ENCODE peak calls at places on chromosome 15, in seven cellular contexts. One of them, this sample, is unnamed.

GRCh38 chr15:70034596-70034995 is 63.1 kb downstream of the TLE3 start:
- DNase-seq in AG08396: no peak
- DNase-seq in epithelial cell of esophagus: no peak
- DNase-seq in HuH-7: no peak
- DNase-seq in stimulated activated CD4-positive, alpha-beta T cell treated with anti-CD3 and anti-CD28 coated beads, Interleukin-2, amount 100 ng/mL, for 48 hours: no peak
- DNase-seq in GM18507: no peak
- DNase-seq in foreskin fibroblast: no peak
- DNase-seq in this sample: no peak

GRCh38 chr15:65394936-65395335 is 17.1 kb upstream of the IGDCC3 start:
- DNase-seq in AG08396: no peak
- DNase-seq in foreskin fibroblast: no peak
- DNase-seq in HuH-7: no peak
- DNase-seq in epithelial cell of esophagus: no peak
- DNase-seq in stimulated activated CD4-positive, alpha-beta T cell treated with anti-CD3 and anti-CD28 coated beads, Interleukin-2, amount 100 ng/mL, for 48 hours: no peak
- DNase-seq in GM18507: no peak
- DNase-seq in this sample: no peak

GRCh38 chr15:57751177-57751800 is 44.8 kb downstream of the POLR2M start:
- DNase-seq in epithelial cell of esophagus: peak
- DNase-seq in HuH-7: no peak
- DNase-seq in stimulated activated CD4-positive, alpha-beta T cell treated with anti-CD3 and anti-CD28 coated beads, Interleukin-2, amount 100 ng/mL, for 48 hours: no peak
- DNase-seq in foreskin fibroblast: peak
- DNase-seq in AG08396: peak
- DNase-seq in GM18507: no peak
- DNase-seq in this sample: no peak

GRCh38 chr15:64902863-64903262 is 8.8 kb upstream of the ANKDD1A start:
- DNase-seq in foreskin fibroblast: no peak
- DNase-seq in epithelial cell of esophagus: no peak
- DNase-seq in stimulated activated CD4-positive, alpha-beta T cell treated with anti-CD3 and anti-CD28 coated beads, Interleukin-2, amount 100 ng/mL, for 48 hours: no peak
- DNase-seq in GM18507: no peak
- DNase-seq in AG08396: no peak
- DNase-seq in HuH-7: no peak
- DNase-seq in this sample: no peak

GRCh38 chr15:75091814-75092213 is 68.4 kb downstream of the PPCDC start:
- DNase-seq in foreskin fibroblast: no peak
- DNase-seq in GM18507: no peak
- DNase-seq in stimulated activated CD4-positive, alpha-beta T cell treated with anti-CD3 and anti-CD28 coated beads, Interleukin-2, amount 100 ng/mL, for 48 hours: no peak
- DNase-seq in AG08396: no peak
- DNase-seq in epithelial cell of esophagus: peak
- DNase-seq in HuH-7: no peak
- DNase-seq in this sample: no peak

GRCh38 chr15:48084759-48085420 is 35.9 kb upstream of the SLC24A5 start:
- DNase-seq in stimulated activated CD4-positive, alpha-beta T cell treated with anti-CD3 and anti-CD28 coated beads, Interleukin-2, amount 100 ng/mL, for 48 hours: no peak
- DNase-seq in foreskin fibroblast: peak
- DNase-seq in epithelial cell of esophagus: peak
- DNase-seq in HuH-7: peak
- DNase-seq in AG08396: peak
- DNase-seq in GM18507: no peak
- DNase-seq in this sample: no peak

GRCh38 chr15:49467782-49468181 is 44.7 kb downstream of the FGF7 start:
- DNase-seq in HuH-7: no peak
- DNase-seq in stimulated activated CD4-positive, alpha-beta T cell treated with anti-CD3 and anti-CD28 coated beads, Interleukin-2, amount 100 ng/mL, for 48 hours: no peak
- DNase-seq in foreskin fibroblast: peak
- DNase-seq in GM18507: no peak
- DNase-seq in AG08396: no peak
- DNase-seq in epithelial cell of esophagus: no peak
- DNase-seq in this sample: no peak

GRCh38 chr15:62109457-62109856 is 42.7 kb downstream of the C2CD4A start:
- DNase-seq in foreskin fibroblast: peak
- DNase-seq in stimulated activated CD4-positive, alpha-beta T cell treated with anti-CD3 and anti-CD28 coated beads, Interleukin-2, amount 100 ng/mL, for 48 hours: no peak
- DNase-seq in AG08396: no peak
- DNase-seq in HuH-7: no peak
- DNase-seq in GM18507: no peak
- DNase-seq in epithelial cell of esophagus: no peak
- DNase-seq in this sample: no peak

GRCh38 chr15:37246856-37247255 is 146.5 kb upstream of the MEIS2 start:
- DNase-seq in AG08396: no peak
- DNase-seq in epithelial cell of esophagus: no peak
- DNase-seq in GM18507: no peak
- DNase-seq in stimulated activated CD4-positive, alpha-beta T cell treated with anti-CD3 and anti-CD28 coated beads, Interleukin-2, amount 100 ng/mL, for 48 hours: no peak
- DNase-seq in foreskin fibroblast: no peak
- DNase-seq in HuH-7: no peak
- DNase-seq in this sample: no peak

GRCh38 chr15:66614456-66615174 is 48.8 kb upstream of the LCTL start:
- DNase-seq in GM18507: no peak
- DNase-seq in AG08396: no peak
- DNase-seq in epithelial cell of esophagus: no peak
- DNase-seq in HuH-7: no peak
- DNase-seq in stimulated activated CD4-positive, alpha-beta T cell treated with anti-CD3 and anti-CD28 coated beads, Interleukin-2, amount 100 ng/mL, for 48 hours: no peak
- DNase-seq in foreskin fibroblast: no peak
- DNase-seq in this sample: no peak

GRCh38 chr15:100147828-100148227 is 193.9 kb downstream of the ADAMTS17 start:
- DNase-seq in foreskin fibroblast: no peak
- DNase-seq in AG08396: no peak
- DNase-seq in HuH-7: no peak
- DNase-seq in stimulated activated CD4-positive, alpha-beta T cell treated with anti-CD3 and anti-CD28 coated beads, Interleukin-2, amount 100 ng/mL, for 48 hours: no peak
- DNase-seq in epithelial cell of esophagus: no peak
- DNase-seq in GM18507: no peak
- DNase-seq in this sample: no peak

This sample was measured in activated B cell treated with CpG ODN at 0.5 μM for 24 hours.